ENCODE peak calls at places on chromosomes 4 and X, in nine cellular contexts. Z is endothelial cell; D is DMS79 treated with DMSO at 0.1 percent for 48 hours; X is BJ; F is LHCN-M2; U is neuronal stem cell; J is NCI-H1105; P is substantia nigra; B is CD4-positive, alpha-beta T cell. H is an unnamed sample.

GRCh38 chr4:104524591-104524990 is 29.9 kb upstream of the CXXC4 start:
- DNase-seq in Z (no peak), D (no peak), J (no peak), B (no peak), F (no peak), P (no peak), X (no peak), U (no peak), H (no peak)

GRCh38 chr4:140427104-140427918 is at the start of gene CLGN:
- DNase-seq in Z (peak), P (peak), J (peak), X (no peak), F (peak), B (peak), D (peak), U (peak), H (peak)

GRCh38 chrX:69152398-69152797 is 12.9 kb downstream of the PJA1 start:
- DNase-seq in B (no peak), U (no peak), X (no peak), J (no peak), Z (no peak), F (no peak), P (peak), D (peak), H (no peak)

GRCh38 chrX:43002526-43003203 is 224.7 kb upstream of the PPP1R2C start:
- DNase-seq in F (no peak), J (no peak), D (no peak), Z (no peak), P (no peak), X (no peak), U (no peak), B (no peak), H (no peak)

GRCh38 chrX:74492720-74493201 is 71.5 kb downstream of the SLC16A2 start:
- DNase-seq in Z (peak), B (peak), U (peak), D (peak), J (peak), P (no peak), X (no peak), F (peak), H (peak)

GRCh38 chr4:143437937-143438336 is 75.6 kb upstream of the SMARCA5 start:
- DNase-seq in Z (no peak), X (no peak), B (no peak), P (no peak), D (no peak), J (no peak), U (no peak), F (no peak), H (no peak)

GRCh38 chrX:7552758-7553157 is 290.2 kb upstream of the VCX start:
- DNase-seq in F (peak), P (no peak), U (no peak), Z (no peak), D (no peak), J (no peak), X (no peak), B (no peak), H (no peak)

GRCh38 chrX:110421499-110422455 is 63.1 kb downstream of the RTL9 start:
- DNase-seq in F (no peak), D (peak), Z (no peak), J (peak), U (no peak), B (no peak), X (no peak), P (no peak), H (no peak)

GRCh38 chr4:152643153-152644035 is 36.4 kb downstream of the TMEM154 start:
- DNase-seq in J (no peak), D (no peak), X (no peak), U (no peak), P (no peak), Z (no peak), B (no peak), F (no peak), H (no peak)

GRCh38 chr4:186820371-186820990 is 96.8 kb upstream of the FAT1 start:
- DNase-seq in Z (no peak), X (no peak), J (no peak), U (no peak), B (no peak), D (no peak), F (peak), P (no peak), H (peak)

GRCh38 chr4:53932784-53933183 is 131.6 kb downstream of the CHIC2 start:
- DNase-seq in B (no peak), X (peak), F (peak), U (no peak), J (no peak), D (no peak), Z (no peak), P (no peak), H (no peak)

GRCh38 chr4:38177035-38177791 is 217.0 kb downstream of the PTTG2 start:
- DNase-seq in J (no peak), Z (no peak), P (no peak), U (no peak), B (peak), F (peak), D (no peak), X (no peak), H (no peak)

GRCh38 chr4:133156096-133156495 is 7.0 kb downstream of the PCDH10 start:
- DNase-seq in U (no peak), X (no peak), P (peak), D (peak), Z (no peak), B (no peak), F (no peak), J (peak), H (no peak)

GRCh38 chr4:96295143-96295763 is 455.4 kb downstream of the PDHA2 start:
- DNase-seq in U (no peak), X (no peak), B (no peak), F (peak), P (no peak), Z (no peak), D (no peak), J (no peak), H (no peak)

GRCh38 chr4:71729856-71730255 is 54.0 kb downstream of the GC start:
- DNase-seq in B (no peak), P (no peak), U (no peak), Z (no peak), F (no peak), X (no peak), D (no peak), J (no peak), H (peak)